ENCODE peak calls at places on chromosomes 12 and 14, in nine cellular contexts. T is endothelial cell; F is A172; D is amniotic stem cell; P is SW480; Q is upper lobe of right lung; V is putamen; G is stimulated activated CD4-positive, alpha-beta T cell treated with anti-CD3 and anti-CD28 coated beads, Interleukin-12 subunit alpha, Interleukin-12 subunit beta, amount 100 ng/mL, for 4 hours; H is NCI-H146. I is an unnamed sample.

GRCh38 chr12:31578632-31579031 is 12.3 kb downstream of the DENND5B start:
- DNase-seq in T (no peak), F (no peak), D (no peak), P (no peak), Q (no peak), V (peak; percentile 39), G (no peak), H (no peak), I (no peak)

GRCh38 chr14:74763803-74764531 is 851 bp downstream of the YLPM1 start:
- DNase-seq in T (no peak), F (no peak), D (no peak), P (peak; percentile 50), Q (no peak), V (peak; percentile 4), G (peak; percentile 4), H (no peak), I (no peak)

GRCh38 chr14:38404616-38405015 is 148.7 kb upstream of the CLEC14A start:
- DNase-seq in T (no peak), F (no peak), D (no peak), P (no peak), Q (no peak), V (no peak), G (no peak), H (no peak), I (no peak)

GRCh38 chr14:89773151-89773550 is 181.4 kb downstream of the EFCAB11 start:
- DNase-seq in T (no peak), F (no peak), D (no peak), P (no peak), Q (no peak), V (no peak), G (no peak), H (peak; percentile 31), I (no peak)

GRCh38 chr14:68675233-68675577 is 117.7 kb downstream of the ZFP36L1 start:
- DNase-seq in T (no peak), F (peak; percentile 50), D (no peak), P (peak; percentile 71), Q (no peak), V (no peak), G (no peak), H (no peak), I (no peak)

GRCh38 chr12:22518067-22518719 is 26.1 kb downstream of the C2CD5 start:
- DNase-seq in T (no peak), F (peak; percentile 25), D (no peak), P (no peak), Q (no peak), V (no peak), G (no peak), H (peak; percentile 34), I (peak; percentile 65)

GRCh38 chr14:89384023-89384422 is 33.0 kb downstream of the FOXN3 start:
- DNase-seq in T (no peak), F (no peak), D (no peak), P (no peak), Q (no peak), V (no peak), G (no peak), H (no peak), I (no peak)

GRCh38 chr12:63792333-63792732 is 12.6 kb downstream of the RXYLT1 start:
- DNase-seq in T (no peak), F (no peak), D (no peak), P (no peak), Q (no peak), V (no peak), G (no peak), H (peak; percentile 87), I (peak; percentile 85)

GRCh38 chr12:65313704-65314317 is 35.3 kb downstream of the MSRB3 start:
- DNase-seq in T (no peak), F (peak; percentile 32), D (no peak), P (peak; percentile 48), Q (no peak), V (no peak), G (no peak), H (no peak), I (no peak)

GRCh38 chr12:32727237-32727636 is 28.5 kb downstream of the YARS2 start:
- DNase-seq in T (no peak), F (no peak), D (no peak), P (no peak), Q (no peak), V (no peak), G (no peak), H (no peak), I (no peak)